ENCODE peak calls at places on chromosomes 4 and X, in ten cellular contexts. One of them, this sample, is unnamed.

GRCh38 chrX:35682481-35682880 is 115.7 kb upstream of the MAGEB16 start:
- DNase-seq in lung microvascular endothelial cell: no peak
- DNase-seq in NCI-H1417: no peak
- DNase-seq in T-helper 9 cell: no peak
- DNase-seq in stimulated activated CD8-positive, alpha-beta memory T cell treated with anti-CD3 and anti-CD28 coated beads, Interleukin-15, amount 100 ng/mL, for 4 hours: no peak
- DNase-seq in ELR: no peak
- DNase-seq in activated T-cell treated with anti-CD3 and anti-CD28 coated beads, Interleukin-2, amount 50 U/mL, for 24 hours: no peak
- DNase-seq in RWPE1: no peak
- DNase-seq in AG08396: no peak
- DNase-seq in iPS-NIHi11: no peak
- DNase-seq in this sample: no peak

GRCh38 chrX:3244955-3245354 is 101.5 kb downstream of the MXRA5 start:
- DNase-seq in lung microvascular endothelial cell: peak
- DNase-seq in NCI-H1417: no peak
- DNase-seq in T-helper 9 cell: no peak
- DNase-seq in stimulated activated CD8-positive, alpha-beta memory T cell treated with anti-CD3 and anti-CD28 coated beads, Interleukin-15, amount 100 ng/mL, for 4 hours: no peak
- DNase-seq in ELR: peak
- DNase-seq in activated T-cell treated with anti-CD3 and anti-CD28 coated beads, Interleukin-2, amount 50 U/mL, for 24 hours: no peak
- DNase-seq in RWPE1: peak
- DNase-seq in AG08396: no peak
- DNase-seq in iPS-NIHi11: no peak
- DNase-seq in this sample: no peak

GRCh38 chr4:92814677-92815076 is 510.9 kb downstream of the GRID2 start:
- DNase-seq in lung microvascular endothelial cell: no peak
- DNase-seq in NCI-H1417: no peak
- DNase-seq in T-helper 9 cell: no peak
- DNase-seq in stimulated activated CD8-positive, alpha-beta memory T cell treated with anti-CD3 and anti-CD28 coated beads, Interleukin-15, amount 100 ng/mL, for 4 hours: no peak
- DNase-seq in ELR: no peak
- DNase-seq in activated T-cell treated with anti-CD3 and anti-CD28 coated beads, Interleukin-2, amount 50 U/mL, for 24 hours: no peak
- DNase-seq in RWPE1: no peak
- DNase-seq in AG08396: no peak
- DNase-seq in iPS-NIHi11: no peak
- DNase-seq in this sample: no peak

GRCh38 chrX:68634649-68635227 is 12.7 kb upstream of the STARD8 start:
- DNase-seq in lung microvascular endothelial cell: no peak
- DNase-seq in NCI-H1417: no peak
- DNase-seq in T-helper 9 cell: no peak
- DNase-seq in stimulated activated CD8-positive, alpha-beta memory T cell treated with anti-CD3 and anti-CD28 coated beads, Interleukin-15, amount 100 ng/mL, for 4 hours: no peak
- DNase-seq in ELR: no peak
- DNase-seq in activated T-cell treated with anti-CD3 and anti-CD28 coated beads, Interleukin-2, amount 50 U/mL, for 24 hours: no peak
- DNase-seq in RWPE1: no peak
- DNase-seq in AG08396: no peak
- DNase-seq in iPS-NIHi11: no peak
- DNase-seq in this sample: no peak

GRCh38 chr4:88659061-88659889 is 38.4 kb downstream of the NAP1L5 start:
- DNase-seq in lung microvascular endothelial cell: peak
- DNase-seq in NCI-H1417: peak
- DNase-seq in T-helper 9 cell: no peak
- DNase-seq in stimulated activated CD8-positive, alpha-beta memory T cell treated with anti-CD3 and anti-CD28 coated beads, Interleukin-15, amount 100 ng/mL, for 4 hours: no peak
- DNase-seq in ELR: peak
- DNase-seq in activated T-cell treated with anti-CD3 and anti-CD28 coated beads, Interleukin-2, amount 50 U/mL, for 24 hours: peak
- DNase-seq in RWPE1: peak
- DNase-seq in AG08396: peak
- DNase-seq in iPS-NIHi11: peak
- DNase-seq in this sample: peak

GRCh38 chr4:173167793-173168395 is 717 bp upstream of the GALNT7 start:
- DNase-seq in lung microvascular endothelial cell: peak
- DNase-seq in NCI-H1417: peak
- DNase-seq in T-helper 9 cell: no peak
- DNase-seq in stimulated activated CD8-positive, alpha-beta memory T cell treated with anti-CD3 and anti-CD28 coated beads, Interleukin-15, amount 100 ng/mL, for 4 hours: no peak
- DNase-seq in ELR: peak
- DNase-seq in activated T-cell treated with anti-CD3 and anti-CD28 coated beads, Interleukin-2, amount 50 U/mL, for 24 hours: no peak
- DNase-seq in RWPE1: peak
- DNase-seq in AG08396: peak
- DNase-seq in iPS-NIHi11: peak
- DNase-seq in this sample: no peak

GRCh38 chrX:108439434-108439883 is at the start of gene COL4A5:
- DNase-seq in lung microvascular endothelial cell: peak
- DNase-seq in NCI-H1417: peak
- DNase-seq in T-helper 9 cell: no peak
- DNase-seq in stimulated activated CD8-positive, alpha-beta memory T cell treated with anti-CD3 and anti-CD28 coated beads, Interleukin-15, amount 100 ng/mL, for 4 hours: no peak
- DNase-seq in ELR: peak
- DNase-seq in activated T-cell treated with anti-CD3 and anti-CD28 coated beads, Interleukin-2, amount 50 U/mL, for 24 hours: no peak
- DNase-seq in RWPE1: peak
- DNase-seq in AG08396: peak
- DNase-seq in iPS-NIHi11: peak
- DNase-seq in this sample: peak

GRCh38 chr4:47274931-47275330 is 188.6 kb downstream of the COMMD8 start:
- DNase-seq in lung microvascular endothelial cell: no peak
- DNase-seq in NCI-H1417: no peak
- DNase-seq in T-helper 9 cell: no peak
- DNase-seq in stimulated activated CD8-positive, alpha-beta memory T cell treated with anti-CD3 and anti-CD28 coated beads, Interleukin-15, amount 100 ng/mL, for 4 hours: no peak
- DNase-seq in ELR: no peak
- DNase-seq in activated T-cell treated with anti-CD3 and anti-CD28 coated beads, Interleukin-2, amount 50 U/mL, for 24 hours: no peak
- DNase-seq in RWPE1: no peak
- DNase-seq in AG08396: no peak
- DNase-seq in iPS-NIHi11: no peak
- DNase-seq in this sample: no peak

GRCh38 chrX:14030248-14030592 is 528 bp upstream of the GEMIN8 start:
- DNase-seq in lung microvascular endothelial cell: peak
- DNase-seq in NCI-H1417: peak
- DNase-seq in T-helper 9 cell: no peak
- DNase-seq in stimulated activated CD8-positive, alpha-beta memory T cell treated with anti-CD3 and anti-CD28 coated beads, Interleukin-15, amount 100 ng/mL, for 4 hours: no peak
- DNase-seq in ELR: peak
- DNase-seq in activated T-cell treated with anti-CD3 and anti-CD28 coated beads, Interleukin-2, amount 50 U/mL, for 24 hours: no peak
- DNase-seq in RWPE1: no peak
- DNase-seq in AG08396: peak
- DNase-seq in iPS-NIHi11: no peak
- DNase-seq in this sample: no peak

GRCh38 chr4:139084425-139085093 is 69.0 kb downstream of the NOCT start:
- DNase-seq in lung microvascular endothelial cell: no peak
- DNase-seq in NCI-H1417: no peak
- DNase-seq in T-helper 9 cell: no peak
- DNase-seq in stimulated activated CD8-positive, alpha-beta memory T cell treated with anti-CD3 and anti-CD28 coated beads, Interleukin-15, amount 100 ng/mL, for 4 hours: no peak
- DNase-seq in ELR: peak
- DNase-seq in activated T-cell treated with anti-CD3 and anti-CD28 coated beads, Interleukin-2, amount 50 U/mL, for 24 hours: no peak
- DNase-seq in RWPE1: no peak
- DNase-seq in AG08396: no peak
- DNase-seq in iPS-NIHi11: peak
- DNase-seq in this sample: no peak

GRCh38 chrX:112834016-112834855 is 6.4 kb downstream of the AMOT start:
- DNase-seq in lung microvascular endothelial cell: no peak
- DNase-seq in NCI-H1417: no peak
- DNase-seq in T-helper 9 cell: no peak
- DNase-seq in stimulated activated CD8-positive, alpha-beta memory T cell treated with anti-CD3 and anti-CD28 coated beads, Interleukin-15, amount 100 ng/mL, for 4 hours: no peak
- DNase-seq in ELR: peak
- DNase-seq in activated T-cell treated with anti-CD3 and anti-CD28 coated beads, Interleukin-2, amount 50 U/mL, for 24 hours: no peak
- DNase-seq in RWPE1: no peak
- DNase-seq in AG08396: peak
- DNase-seq in iPS-NIHi11: no peak
- DNase-seq in this sample: no peak

GRCh38 chrX:40098264-40099045 is 697 bp upstream of the BCOR start:
- DNase-seq in lung microvascular endothelial cell: peak
- DNase-seq in NCI-H1417: peak
- DNase-seq in T-helper 9 cell: peak
- DNase-seq in stimulated activated CD8-positive, alpha-beta memory T cell treated with anti-CD3 and anti-CD28 coated beads, Interleukin-15, amount 100 ng/mL, for 4 hours: no peak
- DNase-seq in ELR: peak
- DNase-seq in activated T-cell treated with anti-CD3 and anti-CD28 coated beads, Interleukin-2, amount 50 U/mL, for 24 hours: no peak
- DNase-seq in RWPE1: no peak
- DNase-seq in AG08396: peak
- DNase-seq in iPS-NIHi11: no peak
- DNase-seq in this sample: no peak

GRCh38 chr4:77805802-77806201 is 13.4 kb downstream of the CNOT6L start:
- DNase-seq in lung microvascular endothelial cell: no peak
- DNase-seq in NCI-H1417: no peak
- DNase-seq in T-helper 9 cell: no peak
- DNase-seq in stimulated activated CD8-positive, alpha-beta memory T cell treated with anti-CD3 and anti-CD28 coated beads, Interleukin-15, amount 100 ng/mL, for 4 hours: no peak
- DNase-seq in ELR: no peak
- DNase-seq in activated T-cell treated with anti-CD3 and anti-CD28 coated beads, Interleukin-2, amount 50 U/mL, for 24 hours: no peak
- DNase-seq in RWPE1: no peak
- DNase-seq in AG08396: no peak
- DNase-seq in iPS-NIHi11: no peak
- DNase-seq in this sample: no peak

GRCh38 chrX:47644557-47645091 is 5.7 kb downstream of the ELK1 start:
- DNase-seq in lung microvascular endothelial cell: peak
- DNase-seq in NCI-H1417: no peak
- DNase-seq in T-helper 9 cell: no peak
- DNase-seq in stimulated activated CD8-positive, alpha-beta memory T cell treated with anti-CD3 and anti-CD28 coated beads, Interleukin-15, amount 100 ng/mL, for 4 hours: no peak
- DNase-seq in ELR: peak
- DNase-seq in activated T-cell treated with anti-CD3 and anti-CD28 coated beads, Interleukin-2, amount 50 U/mL, for 24 hours: no peak
- DNase-seq in RWPE1: no peak
- DNase-seq in AG08396: peak
- DNase-seq in iPS-NIHi11: no peak
- DNase-seq in this sample: no peak

GRCh38 chr4:54553001-54553400 is 104.8 kb upstream of the KIT start:
- DNase-seq in lung microvascular endothelial cell: no peak
- DNase-seq in NCI-H1417: no peak
- DNase-seq in T-helper 9 cell: no peak
- DNase-seq in stimulated activated CD8-positive, alpha-beta memory T cell treated with anti-CD3 and anti-CD28 coated beads, Interleukin-15, amount 100 ng/mL, for 4 hours: no peak
- DNase-seq in ELR: peak
- DNase-seq in activated T-cell treated with anti-CD3 and anti-CD28 coated beads, Interleukin-2, amount 50 U/mL, for 24 hours: no peak
- DNase-seq in RWPE1: no peak
- DNase-seq in AG08396: peak
- DNase-seq in iPS-NIHi11: no peak
- DNase-seq in this sample: no peak

GRCh38 chrX:9678215-9678980 is 87.2 kb downstream of the GPR143 start:
- DNase-seq in lung microvascular endothelial cell: no peak
- DNase-seq in NCI-H1417: no peak
- DNase-seq in T-helper 9 cell: no peak
- DNase-seq in stimulated activated CD8-positive, alpha-beta memory T cell treated with anti-CD3 and anti-CD28 coated beads, Interleukin-15, amount 100 ng/mL, for 4 hours: no peak
- DNase-seq in ELR: no peak
- DNase-seq in activated T-cell treated with anti-CD3 and anti-CD28 coated beads, Interleukin-2, amount 50 U/mL, for 24 hours: no peak
- DNase-seq in RWPE1: no peak
- DNase-seq in AG08396: no peak
- DNase-seq in iPS-NIHi11: no peak
- DNase-seq in this sample: no peak

GRCh38 chr4:169030575-169030982 is 20.5 kb upstream of the CBR4 start:
- DNase-seq in lung microvascular endothelial cell: peak
- DNase-seq in NCI-H1417: peak
- DNase-seq in T-helper 9 cell: no peak
- DNase-seq in stimulated activated CD8-positive, alpha-beta memory T cell treated with anti-CD3 and anti-CD28 coated beads, Interleukin-15, amount 100 ng/mL, for 4 hours: no peak
- DNase-seq in ELR: peak
- DNase-seq in activated T-cell treated with anti-CD3 and anti-CD28 coated beads, Interleukin-2, amount 50 U/mL, for 24 hours: no peak
- DNase-seq in RWPE1: no peak
- DNase-seq in AG08396: peak
- DNase-seq in iPS-NIHi11: no peak
- DNase-seq in this sample: no peak

GRCh38 chrX:103369479-103369878 is 6.9 kb upstream of the BEX3 start:
- DNase-seq in lung microvascular endothelial cell: no peak
- DNase-seq in NCI-H1417: no peak
- DNase-seq in T-helper 9 cell: no peak
- DNase-seq in stimulated activated CD8-positive, alpha-beta memory T cell treated with anti-CD3 and anti-CD28 coated beads, Interleukin-15, amount 100 ng/mL, for 4 hours: no peak
- DNase-seq in ELR: no peak
- DNase-seq in activated T-cell treated with anti-CD3 and anti-CD28 coated beads, Interleukin-2, amount 50 U/mL, for 24 hours: no peak
- DNase-seq in RWPE1: no peak
- DNase-seq in AG08396: no peak
- DNase-seq in iPS-NIHi11: no peak
- DNase-seq in this sample: no peak

GRCh38 chrX:121254336-121254735 is 206.9 kb downstream of the GLUD2 start:
- DNase-seq in lung microvascular endothelial cell: no peak
- DNase-seq in NCI-H1417: no peak
- DNase-seq in T-helper 9 cell: no peak
- DNase-seq in stimulated activated CD8-positive, alpha-beta memory T cell treated with anti-CD3 and anti-CD28 coated beads, Interleukin-15, amount 100 ng/mL, for 4 hours: no peak
- DNase-seq in ELR: no peak
- DNase-seq in activated T-cell treated with anti-CD3 and anti-CD28 coated beads, Interleukin-2, amount 50 U/mL, for 24 hours: no peak
- DNase-seq in RWPE1: no peak
- DNase-seq in AG08396: no peak
- DNase-seq in iPS-NIHi11: peak
- DNase-seq in this sample: no peak

GRCh38 chr4:100086766-100087431 is 103.4 kb downstream of the DDIT4L start:
- DNase-seq in lung microvascular endothelial cell: no peak
- DNase-seq in NCI-H1417: no peak
- DNase-seq in T-helper 9 cell: no peak
- DNase-seq in stimulated activated CD8-positive, alpha-beta memory T cell treated with anti-CD3 and anti-CD28 coated beads, Interleukin-15, amount 100 ng/mL, for 4 hours: no peak
- DNase-seq in ELR: no peak
- DNase-seq in activated T-cell treated with anti-CD3 and anti-CD28 coated beads, Interleukin-2, amount 50 U/mL, for 24 hours: no peak
- DNase-seq in RWPE1: no peak
- DNase-seq in AG08396: no peak
- DNase-seq in iPS-NIHi11: peak
- DNase-seq in this sample: no peak

GRCh38 chr4:78136109-78137081 is 79.3 kb downstream of the FRAS1 start:
- DNase-seq in lung microvascular endothelial cell: no peak
- DNase-seq in NCI-H1417: no peak
- DNase-seq in T-helper 9 cell: no peak
- DNase-seq in stimulated activated CD8-positive, alpha-beta memory T cell treated with anti-CD3 and anti-CD28 coated beads, Interleukin-15, amount 100 ng/mL, for 4 hours: no peak
- DNase-seq in ELR: no peak
- DNase-seq in activated T-cell treated with anti-CD3 and anti-CD28 coated beads, Interleukin-2, amount 50 U/mL, for 24 hours: no peak
- DNase-seq in RWPE1: no peak
- DNase-seq in AG08396: no peak
- DNase-seq in iPS-NIHi11: no peak
- DNase-seq in this sample: no peak

GRCh38 chrX:140507982-140508305 is 3.1 kb upstream of the SOX3 start:
- DNase-seq in lung microvascular endothelial cell: no peak
- DNase-seq in NCI-H1417: no peak
- DNase-seq in T-helper 9 cell: no peak
- DNase-seq in stimulated activated CD8-positive, alpha-beta memory T cell treated with anti-CD3 and anti-CD28 coated beads, Interleukin-15, amount 100 ng/mL, for 4 hours: no peak
- DNase-seq in ELR: peak
- DNase-seq in activated T-cell treated with anti-CD3 and anti-CD28 coated beads, Interleukin-2, amount 50 U/mL, for 24 hours: no peak
- DNase-seq in RWPE1: no peak
- DNase-seq in AG08396: no peak
- DNase-seq in iPS-NIHi11: peak
- DNase-seq in this sample: no peak

GRCh38 chr4:8771258-8771590 is 100.4 kb downstream of the HMX1 start:
- DNase-seq in lung microvascular endothelial cell: no peak
- DNase-seq in NCI-H1417: no peak
- DNase-seq in T-helper 9 cell: no peak
- DNase-seq in stimulated activated CD8-positive, alpha-beta memory T cell treated with anti-CD3 and anti-CD28 coated beads, Interleukin-15, amount 100 ng/mL, for 4 hours: no peak
- DNase-seq in ELR: no peak
- DNase-seq in activated T-cell treated with anti-CD3 and anti-CD28 coated beads, Interleukin-2, amount 50 U/mL, for 24 hours: no peak
- DNase-seq in RWPE1: no peak
- DNase-seq in AG08396: no peak
- DNase-seq in iPS-NIHi11: no peak
- DNase-seq in this sample: no peak